ENCODE peak calls at places on chromosomes 3 and 15, in nine cellular contexts. B, K, I, E, U, G, S, X and T are unnamed samples.
A peak's percentile ranks its signal among the peaks of the same experiment; 100 is the strongest.

GRCh38 chr15:29924750-29925149 is 102.5 kb upstream of the TJP1 start:
- DNase-seq in B (peak; percentile 94), X (no peak), U (no peak), K (peak; percentile 63), E (no peak), G (peak; percentile 48), I (peak; percentile 93), S (peak; percentile 85), T (peak; percentile 74)

GRCh38 chr3:174253221-174253620 is 605.9 kb upstream of the NAALADL2 start:
- DNase-seq in K (no peak), I (no peak), G (no peak), E (no peak), X (peak; percentile 43), U (no peak), B (no peak), S (no peak), T (no peak)

GRCh38 chr3:125232394-125232793 is 19.8 kb upstream of the SLC12A8 start:
- DNase-seq in G (no peak), S (no peak), X (no peak), I (no peak), K (no peak), E (no peak), U (no peak), B (no peak), T (no peak)

GRCh38 chr15:64571857-64572291 is 111.5 kb downstream of the ZNF609 start:
- DNase-seq in U (no peak), I (no peak), G (no peak), K (no peak), X (no peak), B (no peak), S (no peak), E (peak; percentile 6), T (no peak)

GRCh38 chr15:67922971-67923646 is 83.3 kb upstream of the RNU6-1 start:
- DNase-seq in S (no peak), E (no peak), U (no peak), G (no peak), K (no peak), X (no peak), B (no peak), I (no peak), T (no peak)

GRCh38 chr15:73822998-73823397 is 50.4 kb upstream of the TBC1D21 start:
- DNase-seq in I (peak; percentile 70), X (no peak), B (peak; percentile 13), K (peak; percentile 21), U (no peak), E (no peak), G (peak; percentile 61), S (peak; percentile 64), T (peak; percentile 43)

GRCh38 chr3:56361731-56362130 is 106.5 kb downstream of the ERC2 start:
- DNase-seq in X (no peak), E (no peak), G (no peak), U (no peak), I (no peak), K (no peak), B (no peak), S (no peak), T (no peak)

GRCh38 chr3:157176108-157176507 is 16.2 kb upstream of the CCNL1 start:
- DNase-seq in X (no peak), K (no peak), I (no peak), E (no peak), U (no peak), B (no peak), G (peak; percentile 51), S (no peak), T (peak; percentile 26)

GRCh38 chr3:7793786-7794185 is 707.8 kb upstream of the LMCD1 start:
- DNase-seq in G (no peak), B (no peak), X (no peak), I (no peak), E (no peak), K (no peak), U (no peak), S (no peak), T (no peak)

GRCh38 chr3:190577225-190577624 is 63.3 kb downstream of the IL1RAP start:
- DNase-seq in G (no peak), B (no peak), S (no peak), K (no peak), E (no peak), U (no peak), I (no peak), X (no peak), T (no peak)

GRCh38 chr15:34773916-34774315 is 19.1 kb upstream of the GJD2 start:
- DNase-seq in I (no peak), E (no peak), G (no peak), U (no peak), S (no peak), K (no peak), X (no peak), B (no peak), T (no peak)

GRCh38 chr3:49462222-49462621 is 7.8 kb upstream of the DAG1 start:
- DNase-seq in K (no peak), B (peak; percentile 63), E (no peak), G (peak; percentile 81), I (no peak), U (no peak), S (no peak), X (no peak), T (peak; percentile 47)

GRCh38 chr3:18443670-18444596 is 18.8 kb upstream of the SATB1 start:
- DNase-seq in G (peak; percentile 46), E (no peak), S (no peak), K (no peak), B (peak; percentile 1), U (no peak), I (peak; percentile 50), X (no peak), T (no peak)

GRCh38 chr3:48524970-48525369 is 21.0 kb upstream of the SHISA5 start:
- DNase-seq in E (no peak), X (no peak), G (no peak), B (no peak), K (no peak), I (no peak), U (no peak), S (no peak), T (no peak)

GRCh38 chr3:114590309-114591047 is 296.6 kb downstream of the TIGIT start:
- DNase-seq in U (no peak), K (no peak), B (no peak), I (no peak), G (peak; percentile 19), E (no peak), X (no peak), S (no peak), T (no peak)